ENCODE peak calls at places on chromosomes 1 and 21, in four cellular contexts. F, E, Z and I are unnamed samples. For H3K4me1, the result is how much of the 10 kb centered on the place peaks cover.

GRCh38 chr1:106995970-106996369 is 60.5 kb upstream of the PRMT6 start:
- DNase-seq in F (no peak), E (no peak), Z (peak), I (no peak)

GRCh38 chr1:54945393-54945936 is 35.0 kb upstream of the TMEM61 start:
- DNase-seq in F (no peak), E (no peak), Z (no peak), I (no peak)

GRCh38 chr1:235996048-235996785 is 68.7 kb downstream of the NID1 start:
- DNase-seq in F (no peak), E (no peak), Z (no peak), I (no peak)

GRCh38 chr1:25246600-25247023 is 642 bp downstream of the RSRP1 start:
- DNase-seq in F (no peak), E (no peak), Z (no peak), I (no peak)

GRCh38 chr1:95012389-95012788 is 60.4 kb downstream of the ALG14 start:
- DNase-seq in F (no peak), E (no peak), Z (no peak), I (no peak)

GRCh38 chr1:90850925-90851710 is 134.0 kb upstream of the BARHL2 start:
- DNase-seq in F (peak), E (peak), Z (peak), I (peak)

GRCh38 chr1:241775021-241775420 is 73.0 kb upstream of the EXO1 start:
- DNase-seq in F (no peak), E (no peak), Z (peak), I (no peak)

GRCh38 chr1:202291961-202292712 is 49.6 kb downstream of the UBE2T start:
- DNase-seq in F (no peak), E (no peak), Z (no peak), I (no peak)

GRCh38 chr1:119784127-119784781 is 15.5 kb upstream of the HMGCS2 start:
- DNase-seq in F (no peak), E (no peak), Z (no peak), I (no peak)

GRCh38 chr1:217049081-217049480 is 325.9 kb upstream of the ESRRG start:
- DNase-seq in F (no peak), E (no peak), Z (no peak), I (no peak)

GRCh38 chr1:173210716-173211231 is 3.6 kb upstream of the TNFSF4 start:
- DNase-seq in F (no peak), E (no peak), Z (no peak), I (no peak)

GRCh38 chr1:234963180-234963903 is 165.3 kb downstream of the TOMM20 start:
- DNase-seq in F (peak), E (peak), Z (peak), I (peak)

GRCh38 chr21:46320331-46320801 is 3.3 kb downstream of the C21orf58 start:
- DNase-seq in F (no peak), E (no peak), Z (no peak), I (no peak)

GRCh38 chr1:190957565-190957964 is 479.9 kb upstream of the BRINP3 start:
- DNase-seq in F (no peak), E (no peak), Z (no peak), I (no peak)

GRCh38 chr1:198620951-198621824 is 17.7 kb upstream of the PTPRC start:
- DNase-seq in F (peak), E (peak), Z (peak), I (peak)

GRCh38 chr21:18517905-18518566 is 114.5 kb upstream of the TMPRSS15 start:
- DNase-seq in F (no peak), E (no peak), Z (no peak), I (no peak)

GRCh38 chr1:200445213-200445612 is 35.4 kb upstream of the ZNF281 start:
- DNase-seq in F (no peak), E (no peak), Z (no peak), I (no peak)

GRCh38 chr21:29538115-29538514 is 239.4 kb downstream of the BACH1 start:
- DNase-seq in F (no peak), E (no peak), Z (no peak), I (no peak)

GRCh38 chr1:240352769-240353168 is 259.2 kb downstream of the GREM2 start:
- DNase-seq in F (no peak), E (no peak), Z (no peak), I (no peak)

GRCh38 chr1:206606867-206607266 is 5.4 kb downstream of the EIF2D start:
- DNase-seq in F (no peak), E (no peak), Z (peak), I (peak)

GRCh38 chr1:211610779-211611556 is 32.0 kb upstream of the SLC30A1 start:
- DNase-seq in F (no peak), E (no peak), Z (no peak), I (no peak)

GRCh38 chr21:42559326-42559725 is 45.7 kb downstream of the SLC37A1 start:
- DNase-seq in F (no peak), E (no peak), Z (no peak), I (no peak)

GRCh38 chr1:54500030-54500389 is 48.0 kb upstream of the ACOT11 start:
- DNase-seq in F (no peak), E (no peak), Z (no peak), I (no peak)

GRCh38 chr1:17355898-17356297 is 16.1 kb upstream of the PADI6 start:
- DNase-seq in F (no peak), E (no peak), Z (no peak), I (no peak)

DNA sequence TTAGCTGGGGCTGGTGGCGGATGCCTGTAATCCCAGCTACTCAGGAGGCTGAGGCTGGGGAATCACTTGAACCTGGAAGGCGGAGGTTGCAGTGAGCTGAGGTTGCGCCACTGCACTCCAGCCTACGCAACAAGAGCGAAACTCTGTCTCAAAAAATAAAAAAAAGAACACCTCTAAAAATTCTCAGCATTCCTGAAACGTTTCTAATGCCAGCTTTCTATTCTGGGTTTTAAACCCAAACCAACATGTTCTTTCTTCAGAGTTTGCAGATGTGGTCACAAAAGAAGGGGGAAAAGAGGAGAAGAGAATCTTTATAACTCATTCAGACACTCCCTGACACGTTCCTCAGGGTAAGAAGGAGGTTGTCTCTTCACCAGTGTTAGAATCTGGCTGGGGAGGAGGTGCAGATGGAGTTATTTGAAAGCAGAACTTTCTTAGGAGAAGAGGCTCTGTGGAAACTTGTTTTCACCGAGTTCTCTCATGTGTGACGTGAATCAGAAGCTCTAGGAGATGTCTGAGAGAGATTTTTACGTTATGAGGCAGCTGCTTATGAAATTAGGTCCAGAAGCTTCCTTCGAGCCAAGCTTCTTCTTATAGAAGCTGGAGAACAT is 17.8 kb upstream of the CNR2 start:
- DNase-seq in F (no peak), E (no peak), Z (no peak), I (no peak)
- H3K27ac ChIP-seq in F (no peak), E (no peak), Z (no peak), I (no peak)

GRCh38 chr1:246096356-246096755 is 410.7 kb downstream of the SMYD3 start:
- DNase-seq in F (no peak), E (no peak), Z (no peak), I (no peak)
- H3K4me3 ChIP-seq in F (no peak), E (no peak), Z (no peak), I (no peak)

GRCh38 chr1:33365560-33365997 is 44.7 kb upstream of the A3GALT2 start:
- DNase-seq in F (no peak), E (no peak), Z (no peak), I (no peak)
- H3K4me1 ChIP-seq in F (under half), E (under half), Z (under half), I (under half)

GRCh38 chr1:145961109-145961424 is 3.2 kb upstream of the LIX1L start:
- DNase-seq in F (no peak), E (no peak), Z (no peak), I (no peak)
- H3K27ac ChIP-seq in F (peak), E (peak), Z (no peak), I (peak)

DNA sequence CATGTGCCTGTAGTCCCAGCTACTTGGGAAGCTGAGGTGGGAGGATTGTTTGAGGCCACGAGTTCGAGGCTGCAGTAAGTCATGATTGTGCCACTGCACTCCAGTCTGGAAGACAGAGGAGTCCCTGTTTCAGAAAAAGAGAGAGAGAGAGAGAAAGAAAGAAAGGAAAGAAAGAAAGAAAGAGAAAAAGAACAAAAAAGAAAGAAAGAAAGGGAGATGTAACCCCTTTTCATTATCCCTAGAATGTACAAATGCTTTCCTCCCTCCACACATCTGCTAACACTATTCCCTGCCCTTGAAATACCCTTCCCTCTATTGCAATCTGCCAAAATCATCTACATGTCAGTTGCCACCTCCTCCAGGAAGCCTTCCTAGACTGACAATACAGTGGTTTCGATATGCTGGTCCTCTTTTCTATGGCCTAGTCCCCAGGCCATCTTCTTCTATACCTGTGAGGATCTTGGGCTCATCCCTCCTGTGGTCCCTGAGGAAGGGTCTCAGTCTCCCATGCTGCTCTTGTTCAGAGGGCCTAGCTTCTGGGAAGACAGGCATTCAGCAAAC is 14.3 kb downstream of the ADGRB2 start:
- DNase-seq in F (no peak), E (no peak), Z (no peak), I (no peak)
- H3K4me3 ChIP-seq in F (no peak), E (no peak), Z (no peak), I (no peak)

GRCh38 chr1:220788146-220788545 is 1.4 kb downstream of the MTARC1 start:
- DNase-seq in F (no peak), E (no peak), Z (no peak), I (no peak)
- H3K4me1 ChIP-seq in F (under half), E (under half), Z (under half), I (under half)

GRCh38 chr21:44548381-44548780 is 2.9 kb downstream of the KRTAP10-2 start:
- DNase-seq in F (no peak), E (no peak), Z (no peak), I (no peak)
- H3K27ac ChIP-seq in F (no peak), E (no peak), Z (no peak), I (no peak)